ENCODE peak calls at places on chromosomes 4 and X, in eight cellular contexts. One of them, this sample, is unnamed.

GRCh38 chr4:151400343-151400742 is 8.6 kb upstream of the FHIP1A start:
- DNase-seq in breast epithelium: no peak
- DNase-seq in uterus: no peak
- DNase-seq in pancreas: no peak
- DNase-seq in IMR-90: no peak
- DNase-seq in HFF-Myc: no peak
- DNase-seq in mesothelial cell of epicardium: no peak
- DNase-seq in AG04449: no peak
- DNase-seq in this sample: no peak

GRCh38 chr4:113943863-113944262 is 35.6 kb downstream of the ARSJ start:
- DNase-seq in uterus: no peak
- DNase-seq in IMR-90: peak
- DNase-seq in AG04449: no peak
- DNase-seq in breast epithelium: no peak
- DNase-seq in pancreas: no peak
- DNase-seq in mesothelial cell of epicardium: no peak
- DNase-seq in HFF-Myc: no peak
- DNase-seq in this sample: no peak

GRCh38 chrX:120749141-120749846 is 119.4 kb upstream of the C1GALT1C1 start:
- DNase-seq in pancreas: no peak
- DNase-seq in AG04449: no peak
- DNase-seq in mesothelial cell of epicardium: no peak
- DNase-seq in uterus: no peak
- DNase-seq in IMR-90: no peak
- DNase-seq in HFF-Myc: no peak
- DNase-seq in breast epithelium: no peak
- DNase-seq in this sample: no peak

GRCh38 chr4:159937595-159937994 is 834.7 kb downstream of the RAPGEF2 start:
- DNase-seq in HFF-Myc: no peak
- DNase-seq in IMR-90: no peak
- DNase-seq in breast epithelium: no peak
- DNase-seq in uterus: no peak
- DNase-seq in AG04449: no peak
- DNase-seq in mesothelial cell of epicardium: no peak
- DNase-seq in pancreas: no peak
- DNase-seq in this sample: no peak

GRCh38 chr4:122150896-122151295 is 1.2 kb upstream of the BLTP1 start:
- DNase-seq in pancreas: no peak
- DNase-seq in breast epithelium: no peak
- DNase-seq in uterus: no peak
- DNase-seq in HFF-Myc: no peak
- DNase-seq in AG04449: no peak
- DNase-seq in IMR-90: no peak
- DNase-seq in mesothelial cell of epicardium: no peak
- DNase-seq in this sample: no peak

GRCh38 chrX:47247999-47248320 is 15.2 kb downstream of the USP11 start:
- DNase-seq in mesothelial cell of epicardium: no peak
- DNase-seq in breast epithelium: no peak
- DNase-seq in pancreas: no peak
- DNase-seq in uterus: no peak
- DNase-seq in HFF-Myc: no peak
- DNase-seq in AG04449: no peak
- DNase-seq in IMR-90: no peak
- DNase-seq in this sample: no peak

GRCh38 chr4:123484291-123484926 is 87.8 kb downstream of the SPRY1 start:
- DNase-seq in breast epithelium: no peak
- DNase-seq in pancreas: no peak
- DNase-seq in AG04449: no peak
- DNase-seq in uterus: no peak
- DNase-seq in mesothelial cell of epicardium: no peak
- DNase-seq in HFF-Myc: no peak
- DNase-seq in IMR-90: peak
- DNase-seq in this sample: no peak

GRCh38 chrX:101676571-101676970 is 16.9 kb upstream of the ARMCX2 start:
- DNase-seq in IMR-90: no peak
- DNase-seq in pancreas: no peak
- DNase-seq in mesothelial cell of epicardium: no peak
- DNase-seq in AG04449: no peak
- DNase-seq in HFF-Myc: no peak
- DNase-seq in uterus: no peak
- DNase-seq in breast epithelium: no peak
- DNase-seq in this sample: no peak

GRCh38 chr4:55397521-55398321 is 2.0 kb downstream of the TMEM165 start:
- DNase-seq in AG04449: peak
- DNase-seq in HFF-Myc: no peak
- DNase-seq in mesothelial cell of epicardium: no peak
- DNase-seq in uterus: no peak
- DNase-seq in pancreas: no peak
- DNase-seq in IMR-90: peak
- DNase-seq in breast epithelium: no peak
- DNase-seq in this sample: no peak

GRCh38 chr4:98905834-98906233 is 23.1 kb downstream of the EIF4E start:
- DNase-seq in AG04449: no peak
- DNase-seq in HFF-Myc: no peak
- DNase-seq in pancreas: no peak
- DNase-seq in mesothelial cell of epicardium: no peak
- DNase-seq in uterus: no peak
- DNase-seq in breast epithelium: no peak
- DNase-seq in IMR-90: peak
- DNase-seq in this sample: no peak

GRCh38 chr4:179151770-179152169 is 1709.5 kb upstream of the AGA start:
- DNase-seq in uterus: no peak
- DNase-seq in HFF-Myc: no peak
- DNase-seq in pancreas: no peak
- DNase-seq in breast epithelium: no peak
- DNase-seq in IMR-90: no peak
- DNase-seq in AG04449: no peak
- DNase-seq in mesothelial cell of epicardium: no peak
- DNase-seq in this sample: no peak

GRCh38 chr4:166594326-166594946 is 639.9 kb downstream of the SPOCK3 start:
- DNase-seq in mesothelial cell of epicardium: no peak
- DNase-seq in HFF-Myc: peak
- DNase-seq in uterus: no peak
- DNase-seq in AG04449: no peak
- DNase-seq in breast epithelium: no peak
- DNase-seq in IMR-90: no peak
- DNase-seq in pancreas: peak
- DNase-seq in this sample: no peak

GRCh38 chr4:3869661-3870566 is 103.7 kb downstream of the ADRA2C start:
- DNase-seq in AG04449: no peak
- DNase-seq in HFF-Myc: no peak
- DNase-seq in breast epithelium: no peak
- DNase-seq in IMR-90: no peak
- DNase-seq in mesothelial cell of epicardium: no peak
- DNase-seq in pancreas: no peak
- DNase-seq in uterus: no peak
- DNase-seq in this sample: no peak

GRCh38 chr4:180455226-180455625 is 1788.0 kb upstream of the TENM3 start:
- DNase-seq in pancreas: no peak
- DNase-seq in IMR-90: no peak
- DNase-seq in HFF-Myc: no peak
- DNase-seq in breast epithelium: no peak
- DNase-seq in AG04449: no peak
- DNase-seq in uterus: no peak
- DNase-seq in mesothelial cell of epicardium: no peak
- DNase-seq in this sample: no peak

GRCh38 chrX:129462707-129463106 is 60.6 kb downstream of the SMARCA1 start:
- DNase-seq in IMR-90: no peak
- DNase-seq in HFF-Myc: no peak
- DNase-seq in mesothelial cell of epicardium: no peak
- DNase-seq in AG04449: no peak
- DNase-seq in uterus: no peak
- DNase-seq in pancreas: no peak
- DNase-seq in breast epithelium: no peak
- DNase-seq in this sample: no peak
- TF ChIP-seq CTCF in IMR-90: no peak
- TF ChIP-seq CTCF in HFF-Myc: no peak
- TF ChIP-seq CTCF in mesothelial cell of epicardium: peak
- TF ChIP-seq CTCF in AG04449: no peak
- TF ChIP-seq CTCF in uterus: peak
- TF ChIP-seq CTCF in pancreas: no peak
- TF ChIP-seq CTCF in breast epithelium: no peak
- TF ChIP-seq CTCF in this sample: no peak

GRCh38 chrX:110418220-110418856 is 59.7 kb downstream of the RTL9 start:
- DNase-seq in pancreas: no peak
- DNase-seq in IMR-90: peak
- DNase-seq in mesothelial cell of epicardium: no peak
- DNase-seq in uterus: peak
- DNase-seq in breast epithelium: no peak
- DNase-seq in AG04449: no peak
- DNase-seq in HFF-Myc: no peak
- DNase-seq in this sample: no peak
- TF ChIP-seq CTCF in pancreas: no peak
- TF ChIP-seq CTCF in IMR-90: peak
- TF ChIP-seq CTCF in mesothelial cell of epicardium: peak
- TF ChIP-seq CTCF in uterus: peak
- TF ChIP-seq CTCF in breast epithelium: peak
- TF ChIP-seq CTCF in AG04449: peak
- TF ChIP-seq CTCF in HFF-Myc: peak
- TF ChIP-seq CTCF in this sample: no peak

GRCh38 chr4:76950052-76950845 is 697 bp downstream of the SEPTIN11 start:
- DNase-seq in mesothelial cell of epicardium: peak
- DNase-seq in breast epithelium: peak
- DNase-seq in AG04449: no peak
- DNase-seq in IMR-90: no peak
- DNase-seq in HFF-Myc: no peak
- DNase-seq in uterus: peak
- DNase-seq in pancreas: peak
- DNase-seq in this sample: no peak
- TF ChIP-seq CTCF in mesothelial cell of epicardium: no peak
- TF ChIP-seq CTCF in breast epithelium: no peak
- TF ChIP-seq CTCF in AG04449: no peak
- TF ChIP-seq CTCF in IMR-90: no peak
- TF ChIP-seq CTCF in HFF-Myc: no peak
- TF ChIP-seq CTCF in uterus: no peak
- TF ChIP-seq CTCF in pancreas: no peak
- TF ChIP-seq CTCF in this sample: no peak

GRCh38 chrX:152725409-152725808 is 8.1 kb downstream of the CSAG1 start:
- DNase-seq in mesothelial cell of epicardium: no peak
- DNase-seq in breast epithelium: no peak
- DNase-seq in HFF-Myc: no peak
- DNase-seq in IMR-90: no peak
- DNase-seq in uterus: no peak
- DNase-seq in AG04449: no peak
- DNase-seq in pancreas: no peak
- DNase-seq in this sample: no peak
- TF ChIP-seq CTCF in mesothelial cell of epicardium: no peak
- TF ChIP-seq CTCF in breast epithelium: no peak
- TF ChIP-seq CTCF in HFF-Myc: no peak
- TF ChIP-seq CTCF in IMR-90: no peak
- TF ChIP-seq CTCF in uterus: no peak
- TF ChIP-seq CTCF in AG04449: no peak
- TF ChIP-seq CTCF in pancreas: no peak
- TF ChIP-seq CTCF in this sample: no peak

This sample was measured in CD14-positive monocyte.